ENCODE peak calls at places on chromosomes 5 and 9, in five cellular contexts. One of them, this sample, is unnamed.

GRCh38 chr5:179887802-179888201 is 19.9 kb downstream of the TBC1D9B start:
- DNase-seq in activated T-helper 9 cell treated with anti-CD3 and anti-CD28 coated beads, Interleukin-2, amount 50 U/mL, for 16 hours: no peak
- DNase-seq in activated CD4-positive, alpha-beta T cell treated with anti-CD3 and anti-CD28 coated beads, Interleukin-2, amount 50 U/mL, for 1 hour: no peak
- DNase-seq in epithelial cell of esophagus: no peak
- DNase-seq in NCI-H345: no peak
- DNase-seq in this sample: no peak

GRCh38 chr5:58462623-58463230 is 2.8 kb upstream of the PLK2 start:
- DNase-seq in activated T-helper 9 cell treated with anti-CD3 and anti-CD28 coated beads, Interleukin-2, amount 50 U/mL, for 16 hours: no peak
- DNase-seq in activated CD4-positive, alpha-beta T cell treated with anti-CD3 and anti-CD28 coated beads, Interleukin-2, amount 50 U/mL, for 1 hour: peak
- DNase-seq in epithelial cell of esophagus: peak
- DNase-seq in NCI-H345: peak
- DNase-seq in this sample: no peak

GRCh38 chr5:157540124-157540523 is 35.5 kb downstream of the ADAM19 start:
- DNase-seq in activated T-helper 9 cell treated with anti-CD3 and anti-CD28 coated beads, Interleukin-2, amount 50 U/mL, for 16 hours: no peak
- DNase-seq in activated CD4-positive, alpha-beta T cell treated with anti-CD3 and anti-CD28 coated beads, Interleukin-2, amount 50 U/mL, for 1 hour: no peak
- DNase-seq in epithelial cell of esophagus: no peak
- DNase-seq in NCI-H345: no peak
- DNase-seq in this sample: no peak

GRCh38 chr5:166977916-166978434 is 1313.5 kb upstream of the WWC1 start:
- DNase-seq in activated T-helper 9 cell treated with anti-CD3 and anti-CD28 coated beads, Interleukin-2, amount 50 U/mL, for 16 hours: no peak
- DNase-seq in activated CD4-positive, alpha-beta T cell treated with anti-CD3 and anti-CD28 coated beads, Interleukin-2, amount 50 U/mL, for 1 hour: no peak
- DNase-seq in epithelial cell of esophagus: no peak
- DNase-seq in NCI-H345: no peak
- DNase-seq in this sample: no peak

GRCh38 chr5:73499187-73499586 is 945 bp downstream of the BTF3 start:
- DNase-seq in activated T-helper 9 cell treated with anti-CD3 and anti-CD28 coated beads, Interleukin-2, amount 50 U/mL, for 16 hours: no peak
- DNase-seq in activated CD4-positive, alpha-beta T cell treated with anti-CD3 and anti-CD28 coated beads, Interleukin-2, amount 50 U/mL, for 1 hour: no peak
- DNase-seq in epithelial cell of esophagus: no peak
- DNase-seq in NCI-H345: no peak
- DNase-seq in this sample: no peak

GRCh38 chr9:114072181-114073140 is 5.6 kb downstream of the AMBP start:
- DNase-seq in activated T-helper 9 cell treated with anti-CD3 and anti-CD28 coated beads, Interleukin-2, amount 50 U/mL, for 16 hours: no peak
- DNase-seq in activated CD4-positive, alpha-beta T cell treated with anti-CD3 and anti-CD28 coated beads, Interleukin-2, amount 50 U/mL, for 1 hour: no peak
- DNase-seq in epithelial cell of esophagus: peak
- DNase-seq in NCI-H345: peak
- DNase-seq in this sample: no peak

GRCh38 chr5:159765760-159766517 is 150.3 kb upstream of the ADRA1B start:
- DNase-seq in activated T-helper 9 cell treated with anti-CD3 and anti-CD28 coated beads, Interleukin-2, amount 50 U/mL, for 16 hours: no peak
- DNase-seq in activated CD4-positive, alpha-beta T cell treated with anti-CD3 and anti-CD28 coated beads, Interleukin-2, amount 50 U/mL, for 1 hour: no peak
- DNase-seq in epithelial cell of esophagus: no peak
- DNase-seq in NCI-H345: no peak
- DNase-seq in this sample: no peak

GRCh38 chr5:133117930-133118445 is 66.2 kb downstream of the HSPA4 start:
- DNase-seq in activated T-helper 9 cell treated with anti-CD3 and anti-CD28 coated beads, Interleukin-2, amount 50 U/mL, for 16 hours: no peak
- DNase-seq in activated CD4-positive, alpha-beta T cell treated with anti-CD3 and anti-CD28 coated beads, Interleukin-2, amount 50 U/mL, for 1 hour: no peak
- DNase-seq in epithelial cell of esophagus: no peak
- DNase-seq in NCI-H345: no peak
- DNase-seq in this sample: no peak

GRCh38 chr9:76456202-76456926 is 2.6 kb upstream of the GCNT1 start:
- DNase-seq in activated T-helper 9 cell treated with anti-CD3 and anti-CD28 coated beads, Interleukin-2, amount 50 U/mL, for 16 hours: no peak
- DNase-seq in activated CD4-positive, alpha-beta T cell treated with anti-CD3 and anti-CD28 coated beads, Interleukin-2, amount 50 U/mL, for 1 hour: peak
- DNase-seq in epithelial cell of esophagus: peak
- DNase-seq in NCI-H345: peak
- DNase-seq in this sample: no peak

GRCh38 chr5:126852104-126852531 is 75.2 kb downstream of the LMNB1 start:
- DNase-seq in activated T-helper 9 cell treated with anti-CD3 and anti-CD28 coated beads, Interleukin-2, amount 50 U/mL, for 16 hours: no peak
- DNase-seq in activated CD4-positive, alpha-beta T cell treated with anti-CD3 and anti-CD28 coated beads, Interleukin-2, amount 50 U/mL, for 1 hour: peak
- DNase-seq in epithelial cell of esophagus: no peak
- DNase-seq in NCI-H345: no peak
- DNase-seq in this sample: no peak

GRCh38 chr5:1510631-1511030 is 13.1 kb downstream of the LPCAT1 start:
- DNase-seq in activated T-helper 9 cell treated with anti-CD3 and anti-CD28 coated beads, Interleukin-2, amount 50 U/mL, for 16 hours: no peak
- DNase-seq in activated CD4-positive, alpha-beta T cell treated with anti-CD3 and anti-CD28 coated beads, Interleukin-2, amount 50 U/mL, for 1 hour: no peak
- DNase-seq in epithelial cell of esophagus: no peak
- DNase-seq in NCI-H345: no peak
- DNase-seq in this sample: no peak

GRCh38 chr9:135303865-135304499 is 175.6 kb upstream of the PPP1R26 start:
- DNase-seq in activated T-helper 9 cell treated with anti-CD3 and anti-CD28 coated beads, Interleukin-2, amount 50 U/mL, for 16 hours: no peak
- DNase-seq in activated CD4-positive, alpha-beta T cell treated with anti-CD3 and anti-CD28 coated beads, Interleukin-2, amount 50 U/mL, for 1 hour: no peak
- DNase-seq in epithelial cell of esophagus: no peak
- DNase-seq in NCI-H345: no peak
- DNase-seq in this sample: no peak

GRCh38 chr5:138352071-138352721 is at the start of gene KDM3B:
- DNase-seq in activated T-helper 9 cell treated with anti-CD3 and anti-CD28 coated beads, Interleukin-2, amount 50 U/mL, for 16 hours: peak
- DNase-seq in activated CD4-positive, alpha-beta T cell treated with anti-CD3 and anti-CD28 coated beads, Interleukin-2, amount 50 U/mL, for 1 hour: peak
- DNase-seq in epithelial cell of esophagus: peak
- DNase-seq in NCI-H345: peak
- DNase-seq in this sample: peak

GRCh38 chr5:81425569-81425968 is 31.6 kb upstream of the ACOT12 start:
- DNase-seq in activated T-helper 9 cell treated with anti-CD3 and anti-CD28 coated beads, Interleukin-2, amount 50 U/mL, for 16 hours: no peak
- DNase-seq in activated CD4-positive, alpha-beta T cell treated with anti-CD3 and anti-CD28 coated beads, Interleukin-2, amount 50 U/mL, for 1 hour: no peak
- DNase-seq in epithelial cell of esophagus: peak
- DNase-seq in NCI-H345: peak
- DNase-seq in this sample: no peak

GRCh38 chr5:104598285-104598684 is 1035.7 kb upstream of the NUDT12 start:
- DNase-seq in activated T-helper 9 cell treated with anti-CD3 and anti-CD28 coated beads, Interleukin-2, amount 50 U/mL, for 16 hours: no peak
- DNase-seq in activated CD4-positive, alpha-beta T cell treated with anti-CD3 and anti-CD28 coated beads, Interleukin-2, amount 50 U/mL, for 1 hour: no peak
- DNase-seq in epithelial cell of esophagus: no peak
- DNase-seq in NCI-H345: no peak
- DNase-seq in this sample: no peak

GRCh38 chr9:137303031-137303892 is 1.2 kb upstream of the NRARP start:
- DNase-seq in activated T-helper 9 cell treated with anti-CD3 and anti-CD28 coated beads, Interleukin-2, amount 50 U/mL, for 16 hours: no peak
- DNase-seq in activated CD4-positive, alpha-beta T cell treated with anti-CD3 and anti-CD28 coated beads, Interleukin-2, amount 50 U/mL, for 1 hour: no peak
- DNase-seq in epithelial cell of esophagus: peak
- DNase-seq in NCI-H345: no peak
- DNase-seq in this sample: no peak

GRCh38 chr9:105173306-105173705 is 71.1 kb upstream of the SLC44A1 start:
- DNase-seq in activated T-helper 9 cell treated with anti-CD3 and anti-CD28 coated beads, Interleukin-2, amount 50 U/mL, for 16 hours: no peak
- DNase-seq in activated CD4-positive, alpha-beta T cell treated with anti-CD3 and anti-CD28 coated beads, Interleukin-2, amount 50 U/mL, for 1 hour: no peak
- DNase-seq in epithelial cell of esophagus: no peak
- DNase-seq in NCI-H345: no peak
- DNase-seq in this sample: no peak

GRCh38 chr5:160001457-160001856 is 7.5 kb upstream of the TTC1 start:
- DNase-seq in activated T-helper 9 cell treated with anti-CD3 and anti-CD28 coated beads, Interleukin-2, amount 50 U/mL, for 16 hours: no peak
- DNase-seq in activated CD4-positive, alpha-beta T cell treated with anti-CD3 and anti-CD28 coated beads, Interleukin-2, amount 50 U/mL, for 1 hour: no peak
- DNase-seq in epithelial cell of esophagus: no peak
- DNase-seq in NCI-H345: peak
- DNase-seq in this sample: no peak

GRCh38 chr5:96873469-96873868 is 2.8 kb upstream of the ERAP2 start:
- DNase-seq in activated T-helper 9 cell treated with anti-CD3 and anti-CD28 coated beads, Interleukin-2, amount 50 U/mL, for 16 hours: no peak
- DNase-seq in activated CD4-positive, alpha-beta T cell treated with anti-CD3 and anti-CD28 coated beads, Interleukin-2, amount 50 U/mL, for 1 hour: no peak
- DNase-seq in epithelial cell of esophagus: no peak
- DNase-seq in NCI-H345: no peak
- DNase-seq in this sample: no peak

GRCh38 chr9:31604516-31604915 is 779.9 kb upstream of the ACO1 start:
- DNase-seq in activated T-helper 9 cell treated with anti-CD3 and anti-CD28 coated beads, Interleukin-2, amount 50 U/mL, for 16 hours: no peak
- DNase-seq in activated CD4-positive, alpha-beta T cell treated with anti-CD3 and anti-CD28 coated beads, Interleukin-2, amount 50 U/mL, for 1 hour: no peak
- DNase-seq in epithelial cell of esophagus: no peak
- DNase-seq in NCI-H345: no peak
- DNase-seq in this sample: no peak

GRCh38 chr5:89276566-89277305 is 393.8 kb upstream of the MEF2C start:
- DNase-seq in activated T-helper 9 cell treated with anti-CD3 and anti-CD28 coated beads, Interleukin-2, amount 50 U/mL, for 16 hours: no peak
- DNase-seq in activated CD4-positive, alpha-beta T cell treated with anti-CD3 and anti-CD28 coated beads, Interleukin-2, amount 50 U/mL, for 1 hour: no peak
- DNase-seq in epithelial cell of esophagus: peak
- DNase-seq in NCI-H345: no peak
- DNase-seq in this sample: no peak

GRCh38 chr5:626850-627249 is 14.7 kb downstream of the CEP72 start:
- DNase-seq in activated T-helper 9 cell treated with anti-CD3 and anti-CD28 coated beads, Interleukin-2, amount 50 U/mL, for 16 hours: no peak
- DNase-seq in activated CD4-positive, alpha-beta T cell treated with anti-CD3 and anti-CD28 coated beads, Interleukin-2, amount 50 U/mL, for 1 hour: no peak
- DNase-seq in epithelial cell of esophagus: no peak
- DNase-seq in NCI-H345: no peak
- DNase-seq in this sample: no peak

GRCh38 chr5:133565993-133566392 is 46.3 kb downstream of the FSTL4 start:
- DNase-seq in activated T-helper 9 cell treated with anti-CD3 and anti-CD28 coated beads, Interleukin-2, amount 50 U/mL, for 16 hours: no peak
- DNase-seq in activated CD4-positive, alpha-beta T cell treated with anti-CD3 and anti-CD28 coated beads, Interleukin-2, amount 50 U/mL, for 1 hour: peak
- DNase-seq in epithelial cell of esophagus: peak
- DNase-seq in NCI-H345: no peak
- DNase-seq in this sample: no peak

GRCh38 chr5:133287500-133287899 is 235.7 kb downstream of the HSPA4 start:
- DNase-seq in activated T-helper 9 cell treated with anti-CD3 and anti-CD28 coated beads, Interleukin-2, amount 50 U/mL, for 16 hours: no peak
- DNase-seq in activated CD4-positive, alpha-beta T cell treated with anti-CD3 and anti-CD28 coated beads, Interleukin-2, amount 50 U/mL, for 1 hour: peak
- DNase-seq in epithelial cell of esophagus: peak
- DNase-seq in NCI-H345: no peak
- DNase-seq in this sample: no peak

GRCh38 chr5:10635257-10635860 is 71.5 kb downstream of the ANKRD33B start:
- DNase-seq in activated T-helper 9 cell treated with anti-CD3 and anti-CD28 coated beads, Interleukin-2, amount 50 U/mL, for 16 hours: peak
- DNase-seq in activated CD4-positive, alpha-beta T cell treated with anti-CD3 and anti-CD28 coated beads, Interleukin-2, amount 50 U/mL, for 1 hour: peak
- DNase-seq in epithelial cell of esophagus: peak
- DNase-seq in NCI-H345: no peak
- DNase-seq in this sample: peak

GRCh38 chr9:87792831-87793288 is 66.9 kb downstream of the CTSL start:
- DNase-seq in activated T-helper 9 cell treated with anti-CD3 and anti-CD28 coated beads, Interleukin-2, amount 50 U/mL, for 16 hours: peak
- DNase-seq in activated CD4-positive, alpha-beta T cell treated with anti-CD3 and anti-CD28 coated beads, Interleukin-2, amount 50 U/mL, for 1 hour: no peak
- DNase-seq in epithelial cell of esophagus: peak
- DNase-seq in NCI-H345: no peak
- DNase-seq in this sample: peak

GRCh38 chr9:107229146-107229545 is 53.9 kb upstream of the RAD23B start:
- DNase-seq in activated T-helper 9 cell treated with anti-CD3 and anti-CD28 coated beads, Interleukin-2, amount 50 U/mL, for 16 hours: no peak
- DNase-seq in activated CD4-positive, alpha-beta T cell treated with anti-CD3 and anti-CD28 coated beads, Interleukin-2, amount 50 U/mL, for 1 hour: no peak
- DNase-seq in epithelial cell of esophagus: no peak
- DNase-seq in NCI-H345: peak
- DNase-seq in this sample: no peak

GRCh38 chr5:109250080-109250479 is 159.7 kb downstream of the PJA2 start:
- DNase-seq in activated T-helper 9 cell treated with anti-CD3 and anti-CD28 coated beads, Interleukin-2, amount 50 U/mL, for 16 hours: no peak
- DNase-seq in activated CD4-positive, alpha-beta T cell treated with anti-CD3 and anti-CD28 coated beads, Interleukin-2, amount 50 U/mL, for 1 hour: no peak
- DNase-seq in epithelial cell of esophagus: no peak
- DNase-seq in NCI-H345: no peak
- DNase-seq in this sample: no peak

GRCh38 chr9:126621056-126621918 is 7.6 kb downstream of the LMX1B start:
- DNase-seq in activated T-helper 9 cell treated with anti-CD3 and anti-CD28 coated beads, Interleukin-2, amount 50 U/mL, for 16 hours: no peak
- DNase-seq in activated CD4-positive, alpha-beta T cell treated with anti-CD3 and anti-CD28 coated beads, Interleukin-2, amount 50 U/mL, for 1 hour: no peak
- DNase-seq in epithelial cell of esophagus: no peak
- DNase-seq in NCI-H345: no peak
- DNase-seq in this sample: no peak

GRCh38 chr9:129674229-129674628 is 8.8 kb downstream of the PRRX2 start:
- DNase-seq in activated T-helper 9 cell treated with anti-CD3 and anti-CD28 coated beads, Interleukin-2, amount 50 U/mL, for 16 hours: no peak
- DNase-seq in activated CD4-positive, alpha-beta T cell treated with anti-CD3 and anti-CD28 coated beads, Interleukin-2, amount 50 U/mL, for 1 hour: no peak
- DNase-seq in epithelial cell of esophagus: no peak
- DNase-seq in NCI-H345: no peak
- DNase-seq in this sample: no peak

GRCh38 chr9:128818099-128818838 is at the start of gene ENDOG:
- DNase-seq in activated T-helper 9 cell treated with anti-CD3 and anti-CD28 coated beads, Interleukin-2, amount 50 U/mL, for 16 hours: peak
- DNase-seq in activated CD4-positive, alpha-beta T cell treated with anti-CD3 and anti-CD28 coated beads, Interleukin-2, amount 50 U/mL, for 1 hour: peak
- DNase-seq in epithelial cell of esophagus: peak
- DNase-seq in NCI-H345: peak
- DNase-seq in this sample: peak

GRCh38 chr5:36690041-36690941 is 83.9 kb downstream of the SLC1A3 start:
- DNase-seq in activated T-helper 9 cell treated with anti-CD3 and anti-CD28 coated beads, Interleukin-2, amount 50 U/mL, for 16 hours: peak
- DNase-seq in activated CD4-positive, alpha-beta T cell treated with anti-CD3 and anti-CD28 coated beads, Interleukin-2, amount 50 U/mL, for 1 hour: peak
- DNase-seq in epithelial cell of esophagus: peak
- DNase-seq in NCI-H345: peak
- DNase-seq in this sample: peak

GRCh38 chr9:92715488-92716231 is 45.7 kb upstream of the IPPK start:
- DNase-seq in activated T-helper 9 cell treated with anti-CD3 and anti-CD28 coated beads, Interleukin-2, amount 50 U/mL, for 16 hours: no peak
- DNase-seq in activated CD4-positive, alpha-beta T cell treated with anti-CD3 and anti-CD28 coated beads, Interleukin-2, amount 50 U/mL, for 1 hour: no peak
- DNase-seq in epithelial cell of esophagus: peak
- DNase-seq in NCI-H345: no peak
- DNase-seq in this sample: no peak

GRCh38 chr5:104594850-104595249 is 1032.3 kb upstream of the NUDT12 start:
- DNase-seq in activated T-helper 9 cell treated with anti-CD3 and anti-CD28 coated beads, Interleukin-2, amount 50 U/mL, for 16 hours: no peak
- DNase-seq in activated CD4-positive, alpha-beta T cell treated with anti-CD3 and anti-CD28 coated beads, Interleukin-2, amount 50 U/mL, for 1 hour: no peak
- DNase-seq in epithelial cell of esophagus: no peak
- DNase-seq in NCI-H345: no peak
- DNase-seq in this sample: no peak

GRCh38 chr5:139915274-139915673 is 119.7 kb downstream of the PSD2 start:
- DNase-seq in activated T-helper 9 cell treated with anti-CD3 and anti-CD28 coated beads, Interleukin-2, amount 50 U/mL, for 16 hours: no peak
- DNase-seq in activated CD4-positive, alpha-beta T cell treated with anti-CD3 and anti-CD28 coated beads, Interleukin-2, amount 50 U/mL, for 1 hour: no peak
- DNase-seq in epithelial cell of esophagus: no peak
- DNase-seq in NCI-H345: no peak
- DNase-seq in this sample: no peak

GRCh38 chr5:64682608-64683007 is 7.7 kb upstream of the SHISAL2B start:
- DNase-seq in activated T-helper 9 cell treated with anti-CD3 and anti-CD28 coated beads, Interleukin-2, amount 50 U/mL, for 16 hours: no peak
- DNase-seq in activated CD4-positive, alpha-beta T cell treated with anti-CD3 and anti-CD28 coated beads, Interleukin-2, amount 50 U/mL, for 1 hour: no peak
- DNase-seq in epithelial cell of esophagus: no peak
- DNase-seq in NCI-H345: no peak
- DNase-seq in this sample: no peak